ENCODE peak calls at places on chromosomes 12 and 14, in five cellular contexts. One of them, this sample, is unnamed.

GRCh38 chr14:69475194-69475818 is 9.2 kb upstream of the PLEKHD1 start:
- DNase-seq in GM12878: no peak
- DNase-seq in K562: no peak
- DNase-seq in HepG2: peak; percentile 19
- DNase-seq in SK-N-SH: peak; percentile 51
- DNase-seq in this sample: no peak

GRCh38 chr12:84877340-84877739 is 35.3 kb downstream of the SLC6A15 start:
- DNase-seq in GM12878: no peak
- DNase-seq in K562: no peak
- DNase-seq in HepG2: no peak
- DNase-seq in SK-N-SH: no peak
- DNase-seq in this sample: no peak

GRCh38 chr12:96401061-96401871 is 1.0 kb upstream of the CDK17 start:
- DNase-seq in GM12878: peak; percentile 72
- DNase-seq in K562: peak; percentile 39
- DNase-seq in HepG2: peak; percentile 45
- DNase-seq in SK-N-SH: peak; percentile 52
- DNase-seq in this sample: peak; percentile 51

GRCh38 chr14:95056476-95056875 is 100.9 kb downstream of the DICER1 start:
- DNase-seq in GM12878: no peak
- DNase-seq in K562: no peak
- DNase-seq in HepG2: no peak
- DNase-seq in SK-N-SH: no peak
- DNase-seq in this sample: no peak

GRCh38 chr12:91846466-91847055 is 299.1 kb downstream of the BTG1 start:
- DNase-seq in GM12878: no peak
- DNase-seq in K562: no peak
- DNase-seq in HepG2: no peak
- DNase-seq in SK-N-SH: no peak
- DNase-seq in this sample: no peak

GRCh38 chr12:104315326-104316224 is 12.0 kb downstream of the EID3 start:
- DNase-seq in GM12878: no peak
- DNase-seq in K562: no peak
- DNase-seq in HepG2: no peak
- DNase-seq in SK-N-SH: no peak
- DNase-seq in this sample: no peak

GRCh38 chr14:92607702-92608429 is 94.3 kb downstream of the RIN3 start:
- DNase-seq in GM12878: no peak
- DNase-seq in K562: no peak
- DNase-seq in HepG2: no peak
- DNase-seq in SK-N-SH: no peak
- DNase-seq in this sample: no peak

GRCh38 chr14:22084393-22085281 is 411.0 kb upstream of the OR4E1 start:
- DNase-seq in GM12878: peak; percentile 8
- DNase-seq in K562: peak; percentile 10
- DNase-seq in HepG2: peak; percentile 76
- DNase-seq in SK-N-SH: peak; percentile 27
- DNase-seq in this sample: peak; percentile 49

DNA sequence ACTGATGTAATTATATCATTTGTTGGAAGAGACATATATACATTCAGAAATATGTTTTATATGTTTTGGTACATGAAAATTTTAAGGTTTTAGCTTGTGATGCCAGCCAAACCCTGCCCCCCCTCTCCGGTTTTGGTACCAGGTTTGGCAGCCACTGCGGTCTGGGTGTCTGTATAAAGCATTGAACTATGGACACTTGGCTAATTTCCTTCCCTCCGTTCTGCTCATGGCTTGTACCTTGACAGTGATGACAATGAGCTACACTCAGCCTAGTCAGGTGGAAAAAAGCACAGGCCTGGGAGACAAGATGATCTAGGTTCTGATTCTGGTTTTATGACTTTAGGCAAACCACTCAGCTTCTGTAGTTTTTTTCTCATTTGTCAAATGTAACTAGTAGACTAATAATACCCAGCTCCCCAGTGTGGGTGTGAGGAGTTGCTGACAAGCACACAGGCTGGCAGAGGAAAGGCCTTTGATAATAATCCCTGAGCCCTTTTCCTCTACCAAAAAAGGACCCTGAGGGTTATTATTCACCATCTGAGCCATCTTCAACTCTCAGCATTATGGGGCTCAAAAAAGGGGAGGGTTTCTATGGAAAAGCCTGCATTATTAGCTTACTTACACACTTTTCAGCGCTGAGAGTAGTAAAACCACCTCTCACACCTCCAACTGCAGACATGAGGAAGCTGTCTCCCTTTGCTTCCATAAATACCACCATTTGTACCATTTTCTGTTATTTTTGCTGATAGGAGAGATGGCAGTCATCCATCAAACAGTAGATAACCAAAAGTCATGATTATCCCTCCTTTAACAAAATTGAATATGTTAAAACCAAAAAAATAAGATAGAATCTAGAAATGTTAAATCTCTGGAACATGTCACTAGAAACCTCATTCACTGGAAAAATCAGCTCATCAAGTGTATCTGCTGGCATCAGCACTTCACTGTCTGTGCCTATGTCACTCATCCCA is 76.3 kb upstream of the PSMC1 start:
- DNase-seq in GM12878: no peak
- DNase-seq in K562: no peak
- DNase-seq in HepG2: no peak
- DNase-seq in SK-N-SH: peak; percentile 43
- DNase-seq in this sample: no peak
- TF ChIP-seq ZBTB33 in GM12878: no peak
- TF ChIP-seq ZBTB33 in K562: no peak
- TF ChIP-seq ZBTB33 in HepG2: no peak
- TF ChIP-seq ZBTB33 in SK-N-SH: no peak
- TF ChIP-seq ZBTB33 in this sample: no peak

GRCh38 chr14:101992708-101993107 is 28.3 kb downstream of the DYNC1H1 start:
- DNase-seq in GM12878: peak; percentile 84
- DNase-seq in K562: no peak
- DNase-seq in HepG2: no peak
- DNase-seq in SK-N-SH: no peak
- DNase-seq in this sample: no peak

GRCh38 chr14:102000902-102001301 is 36.5 kb downstream of the DYNC1H1 start:
- DNase-seq in GM12878: no peak
- DNase-seq in K562: no peak
- DNase-seq in HepG2: no peak
- DNase-seq in SK-N-SH: no peak
- DNase-seq in this sample: no peak

DNA sequence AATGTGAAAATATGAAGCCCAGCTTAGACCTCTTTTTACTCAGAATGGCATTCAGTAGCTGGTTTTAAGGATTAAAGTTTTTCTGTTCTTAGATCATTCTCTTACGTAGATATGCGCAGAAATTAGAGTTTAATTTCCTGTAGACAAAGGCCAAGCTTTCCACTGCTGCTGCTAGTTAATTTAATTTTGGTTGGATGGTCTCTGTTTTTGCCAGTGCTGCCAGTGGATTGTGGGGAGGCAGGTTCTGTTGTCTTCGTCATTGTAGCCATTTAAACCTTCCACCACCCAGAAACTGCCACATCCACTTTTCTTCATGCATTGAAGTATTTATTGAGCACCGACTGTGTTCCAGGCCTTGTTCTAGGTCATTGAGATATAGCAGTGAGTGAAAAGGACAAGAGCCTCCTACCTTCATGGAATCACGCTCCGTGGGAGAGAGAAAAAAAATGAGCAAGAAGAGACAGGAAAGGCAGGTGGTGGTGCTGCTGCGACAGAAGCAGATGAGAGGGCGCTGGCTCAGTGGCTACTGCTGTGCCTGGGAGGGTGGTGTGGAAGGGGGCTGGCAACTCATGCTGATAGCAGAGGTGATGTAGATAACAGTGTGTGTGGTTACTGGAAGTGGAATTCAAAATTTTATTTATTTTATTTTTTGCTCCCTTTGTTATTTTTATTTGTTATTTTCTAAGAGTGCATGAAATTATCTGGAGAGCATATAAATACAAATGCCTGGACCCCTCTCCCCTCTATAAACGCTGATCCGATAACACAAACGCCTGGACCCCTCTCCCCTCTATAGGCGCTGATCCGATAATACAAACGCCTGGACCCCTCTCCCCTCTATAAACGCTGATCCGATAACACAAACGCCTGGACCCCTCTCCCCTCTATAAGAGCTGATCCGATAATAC is 33.3 kb downstream of the DYNC1H1 start:
- DNase-seq in GM12878: no peak
- DNase-seq in K562: no peak
- DNase-seq in HepG2: no peak
- DNase-seq in SK-N-SH: peak; percentile 73
- DNase-seq in this sample: no peak
- H2AFZ ChIP-seq in GM12878: no peak overlapping the region
- H2AFZ ChIP-seq in K562: no peak overlapping the region
- H2AFZ ChIP-seq in HepG2: no peak overlapping the region
- H2AFZ ChIP-seq in SK-N-SH: no peak overlapping the region
- H2AFZ ChIP-seq in this sample: no peak overlapping the region

DNA sequence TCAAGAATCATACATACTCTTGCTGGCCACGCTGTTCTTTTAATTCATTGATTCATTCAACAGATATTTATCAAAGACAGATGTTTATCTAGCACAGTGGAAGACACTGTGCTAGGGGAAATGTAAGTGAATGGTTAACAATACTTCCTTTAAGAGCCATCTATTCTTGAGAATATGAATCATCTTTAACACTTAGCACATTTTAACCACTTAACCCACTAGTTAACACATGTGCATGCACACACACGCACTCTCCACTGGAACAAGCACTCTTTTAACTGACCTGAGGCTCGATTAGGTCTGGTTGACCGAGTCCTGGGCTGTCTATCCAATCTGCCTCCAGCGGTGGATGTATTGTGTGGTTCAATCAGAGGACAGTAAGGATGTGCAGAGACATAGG is 34.6 kb downstream of the LMNTD1 start:
- DNase-seq in GM12878: peak; percentile 7
- DNase-seq in K562: no peak
- DNase-seq in HepG2: no peak
- DNase-seq in SK-N-SH: no peak
- DNase-seq in this sample: no peak
- TF ChIP-seq ZBTB33 in GM12878: no peak
- TF ChIP-seq ZBTB33 in K562: no peak
- TF ChIP-seq ZBTB33 in HepG2: no peak
- TF ChIP-seq ZBTB33 in SK-N-SH: no peak
- TF ChIP-seq ZBTB33 in this sample: no peak

GRCh38 chr12:116916122-116916521 is 5.4 kb downstream of the FBXW8 start:
- DNase-seq in GM12878: no peak
- DNase-seq in K562: no peak
- DNase-seq in HepG2: peak; percentile 37
- DNase-seq in SK-N-SH: no peak
- DNase-seq in this sample: peak; percentile 64

GRCh38 chr12:116910645-116911449 is at the start of gene FBXW8:
- DNase-seq in GM12878: no peak
- DNase-seq in K562: peak; percentile 92
- DNase-seq in HepG2: peak; percentile 61
- DNase-seq in SK-N-SH: peak; percentile 96
- DNase-seq in this sample: peak; percentile 48

GRCh38 chr12:116915326-116915725 is 4.6 kb downstream of the FBXW8 start:
- DNase-seq in GM12878: no peak
- DNase-seq in K562: no peak
- DNase-seq in HepG2: no peak
- DNase-seq in SK-N-SH: no peak
- DNase-seq in this sample: no peak

GRCh38 chr12:116906285-116906684 is 4.5 kb upstream of the FBXW8 start:
- DNase-seq in GM12878: no peak
- DNase-seq in K562: no peak
- DNase-seq in HepG2: no peak
- DNase-seq in SK-N-SH: no peak
- DNase-seq in this sample: no peak

DNA sequence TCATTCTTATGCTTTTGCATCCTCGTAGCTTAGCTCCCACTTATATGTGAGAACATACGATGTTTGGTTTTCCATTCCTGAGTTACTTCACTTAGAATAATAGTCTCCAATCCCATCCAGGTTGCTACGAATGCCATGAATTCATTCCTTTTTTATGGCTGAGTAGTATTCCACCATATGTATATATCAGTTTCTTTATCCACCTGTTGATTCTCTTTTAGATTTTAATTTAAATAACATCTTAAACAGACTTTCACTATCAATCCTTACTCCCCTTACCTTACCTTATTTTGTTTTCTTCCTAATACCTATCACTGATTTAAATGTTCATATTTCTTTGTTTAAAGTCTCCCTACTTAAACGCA is 488 bp upstream of the FBXW8 start:
- DNase-seq in GM12878: no peak
- DNase-seq in K562: no peak
- DNase-seq in HepG2: no peak
- DNase-seq in SK-N-SH: no peak
- DNase-seq in this sample: no peak
- H2AFZ ChIP-seq in GM12878: peak overlapping the region; percentile 82
- H2AFZ ChIP-seq in K562: peak overlapping the region; percentile 99
- H2AFZ ChIP-seq in HepG2: peak overlapping the region; percentile 45
- H2AFZ ChIP-seq in SK-N-SH: peak overlapping the region; percentile 100
- H2AFZ ChIP-seq in this sample: peak overlapping the region; percentile 55

This sample was measured in HCT116.